ENCODE peak calls at places on chromosomes 3 and 15, in six cellular contexts. One of them, this sample, is unnamed.

GRCh38 chr3:195892355-195893120 is 15.8 kb downstream of the TNK2 start:
- DNase-seq in GM13977: no peak
- DNase-seq in mesothelial cell of epicardium: no peak
- DNase-seq in CD8-positive, alpha-beta T cell: no peak
- DNase-seq in OCI-LY7: no peak
- DNase-seq in PC-9: no peak
- DNase-seq in this sample: no peak

GRCh38 chr3:125141596-125142417 is 70.7 kb downstream of the SLC12A8 start:
- DNase-seq in OCI-LY7: no peak
- DNase-seq in GM13977: peak
- DNase-seq in PC-9: no peak
- DNase-seq in CD8-positive, alpha-beta T cell: peak
- DNase-seq in mesothelial cell of epicardium: no peak
- DNase-seq in this sample: peak

GRCh38 chr15:94174399-94174802 is 57.0 kb upstream of the MCTP2 start:
- DNase-seq in GM13977: peak
- DNase-seq in PC-9: no peak
- DNase-seq in mesothelial cell of epicardium: no peak
- DNase-seq in CD8-positive, alpha-beta T cell: no peak
- DNase-seq in OCI-LY7: peak
- DNase-seq in this sample: peak

GRCh38 chr15:95770191-95770590 is 560.3 kb upstream of the NR2F2 start:
- DNase-seq in PC-9: peak
- DNase-seq in mesothelial cell of epicardium: no peak
- DNase-seq in CD8-positive, alpha-beta T cell: no peak
- DNase-seq in GM13977: no peak
- DNase-seq in OCI-LY7: no peak
- DNase-seq in this sample: no peak

GRCh38 chr3:108834551-108834950 is 12.0 kb downstream of the TRAT1 start:
- DNase-seq in mesothelial cell of epicardium: no peak
- DNase-seq in GM13977: no peak
- DNase-seq in OCI-LY7: no peak
- DNase-seq in PC-9: no peak
- DNase-seq in CD8-positive, alpha-beta T cell: no peak
- DNase-seq in this sample: no peak

GRCh38 chr3:13598926-13599886 is 50.3 kb downstream of the FBLN2 start:
- DNase-seq in GM13977: no peak
- DNase-seq in OCI-LY7: no peak
- DNase-seq in mesothelial cell of epicardium: no peak
- DNase-seq in PC-9: peak
- DNase-seq in CD8-positive, alpha-beta T cell: no peak
- DNase-seq in this sample: no peak

GRCh38 chr15:74179101-74179841 is 5.8 kb downstream of the ISLR start:
- DNase-seq in PC-9: peak
- DNase-seq in GM13977: no peak
- DNase-seq in CD8-positive, alpha-beta T cell: no peak
- DNase-seq in OCI-LY7: no peak
- DNase-seq in mesothelial cell of epicardium: no peak
- DNase-seq in this sample: no peak

GRCh38 chr15:61892140-61892539 is 168.1 kb downstream of the VPS13C start:
- DNase-seq in CD8-positive, alpha-beta T cell: no peak
- DNase-seq in mesothelial cell of epicardium: no peak
- DNase-seq in OCI-LY7: no peak
- DNase-seq in PC-9: no peak
- DNase-seq in GM13977: no peak
- DNase-seq in this sample: no peak

GRCh38 chr15:73637527-73637926 is 4.3 kb upstream of the NPTN start:
- DNase-seq in GM13977: no peak
- DNase-seq in OCI-LY7: no peak
- DNase-seq in mesothelial cell of epicardium: no peak
- DNase-seq in PC-9: no peak
- DNase-seq in CD8-positive, alpha-beta T cell: no peak
- DNase-seq in this sample: no peak

GRCh38 chr15:99566157-99566900 is 545 bp downstream of the MEF2A start:
- DNase-seq in OCI-LY7: peak
- DNase-seq in GM13977: peak
- DNase-seq in CD8-positive, alpha-beta T cell: peak
- DNase-seq in PC-9: peak
- DNase-seq in mesothelial cell of epicardium: peak
- DNase-seq in this sample: peak

GRCh38 chr3:152318512-152318911 is 49.8 kb downstream of the MBNL1 start:
- DNase-seq in CD8-positive, alpha-beta T cell: no peak
- DNase-seq in PC-9: no peak
- DNase-seq in GM13977: no peak
- DNase-seq in OCI-LY7: no peak
- DNase-seq in mesothelial cell of epicardium: no peak
- DNase-seq in this sample: no peak

GRCh38 chr15:81491414-81492101 is 117.5 kb upstream of the TMC3 start:
- DNase-seq in mesothelial cell of epicardium: no peak
- DNase-seq in OCI-LY7: no peak
- DNase-seq in GM13977: no peak
- DNase-seq in CD8-positive, alpha-beta T cell: no peak
- DNase-seq in PC-9: no peak
- DNase-seq in this sample: no peak

GRCh38 chr15:50786871-50787270 is 21.4 kb upstream of the SPPL2A start:
- DNase-seq in PC-9: no peak
- DNase-seq in CD8-positive, alpha-beta T cell: no peak
- DNase-seq in OCI-LY7: no peak
- DNase-seq in mesothelial cell of epicardium: no peak
- DNase-seq in GM13977: no peak
- DNase-seq in this sample: no peak

GRCh38 chr15:42723068-42723467 is 13.9 kb downstream of the CDAN1 start:
- DNase-seq in OCI-LY7: no peak
- DNase-seq in mesothelial cell of epicardium: no peak
- DNase-seq in CD8-positive, alpha-beta T cell: no peak
- DNase-seq in GM13977: no peak
- DNase-seq in PC-9: no peak
- DNase-seq in this sample: no peak

GRCh38 chr3:146831657-146832056 is 226.5 kb upstream of the PLSCR5 start:
- DNase-seq in PC-9: no peak
- DNase-seq in GM13977: no peak
- DNase-seq in OCI-LY7: no peak
- DNase-seq in CD8-positive, alpha-beta T cell: no peak
- DNase-seq in mesothelial cell of epicardium: no peak
- DNase-seq in this sample: no peak

GRCh38 chr3:44045476-44046275 is 196.0 kb upstream of the TOPAZ1 start:
- DNase-seq in OCI-LY7: peak
- DNase-seq in mesothelial cell of epicardium: no peak
- DNase-seq in PC-9: peak
- DNase-seq in GM13977: peak
- DNase-seq in CD8-positive, alpha-beta T cell: no peak
- DNase-seq in this sample: peak

GRCh38 chr15:39585871-39586301 is 5.0 kb downstream of the THBS1 start:
- DNase-seq in PC-9: no peak
- DNase-seq in OCI-LY7: no peak
- DNase-seq in mesothelial cell of epicardium: no peak
- DNase-seq in CD8-positive, alpha-beta T cell: no peak
- DNase-seq in GM13977: no peak
- DNase-seq in this sample: no peak

GRCh38 chr3:149936812-149937230 is 33.9 kb downstream of the PFN2 start:
- DNase-seq in GM13977: peak
- DNase-seq in PC-9: peak
- DNase-seq in CD8-positive, alpha-beta T cell: peak
- DNase-seq in OCI-LY7: peak
- DNase-seq in mesothelial cell of epicardium: no peak
- DNase-seq in this sample: peak

GRCh38 chr15:34436956-34437442 is 609 bp downstream of the GOLGA8A start:
- DNase-seq in CD8-positive, alpha-beta T cell: peak
- DNase-seq in OCI-LY7: no peak
- DNase-seq in mesothelial cell of epicardium: no peak
- DNase-seq in GM13977: peak
- DNase-seq in PC-9: peak
- DNase-seq in this sample: peak

GRCh38 chr3:17218587-17218986 is 333.8 kb downstream of the PLCL2 start:
- DNase-seq in GM13977: no peak
- DNase-seq in OCI-LY7: no peak
- DNase-seq in CD8-positive, alpha-beta T cell: no peak
- DNase-seq in PC-9: no peak
- DNase-seq in mesothelial cell of epicardium: no peak
- DNase-seq in this sample: no peak

GRCh38 chr15:91759560-91759959 is 93.9 kb upstream of the SLCO3A1 start:
- DNase-seq in OCI-LY7: no peak
- DNase-seq in PC-9: no peak
- DNase-seq in mesothelial cell of epicardium: no peak
- DNase-seq in CD8-positive, alpha-beta T cell: no peak
- DNase-seq in GM13977: no peak
- DNase-seq in this sample: no peak

GRCh38 chr15:78220713-78221112 is 13.7 kb downstream of the ACSBG1 start:
- DNase-seq in GM13977: no peak
- DNase-seq in OCI-LY7: no peak
- DNase-seq in mesothelial cell of epicardium: no peak
- DNase-seq in PC-9: no peak
- DNase-seq in CD8-positive, alpha-beta T cell: no peak
- DNase-seq in this sample: no peak
- TF ChIP-seq CTCF in GM13977: no peak
- TF ChIP-seq CTCF in OCI-LY7: no peak
- TF ChIP-seq CTCF in mesothelial cell of epicardium: no peak
- TF ChIP-seq CTCF in PC-9: no peak
- TF ChIP-seq CTCF in CD8-positive, alpha-beta T cell: no peak
- TF ChIP-seq CTCF in this sample: no peak

DNA sequence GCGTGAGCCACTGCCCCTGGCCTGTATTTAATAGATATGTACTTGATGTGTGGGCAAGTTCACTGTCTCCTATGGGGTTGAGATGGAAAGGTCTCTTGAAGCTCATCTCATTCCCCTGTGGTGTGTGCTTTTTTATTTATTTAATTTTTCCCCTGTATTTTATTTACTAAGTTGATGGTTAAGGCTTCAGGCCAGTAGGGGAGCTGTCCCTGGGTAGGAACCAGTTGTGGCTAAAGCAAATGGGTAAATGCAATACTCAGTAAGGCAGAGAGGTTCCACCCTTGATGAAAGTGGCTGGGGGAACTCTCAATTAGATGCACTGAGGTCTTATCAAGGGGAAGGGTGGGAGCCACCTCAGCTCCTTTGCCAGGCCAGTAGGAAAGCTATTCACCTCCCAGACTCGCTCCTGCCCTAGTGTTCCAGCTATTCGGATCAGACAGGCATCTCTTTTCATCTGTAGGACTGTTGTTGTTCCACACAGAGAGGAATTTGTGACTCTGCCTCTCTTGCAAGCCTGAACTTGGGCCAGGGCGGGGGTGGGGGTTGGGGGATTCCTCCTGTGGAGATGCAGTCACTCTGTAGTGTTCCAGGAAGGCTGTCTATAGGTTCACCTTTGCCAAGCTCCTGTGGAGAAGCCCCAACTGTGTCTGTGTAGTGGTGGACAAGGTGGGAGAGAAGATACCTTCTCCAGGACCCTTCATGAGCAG is 26.1 kb downstream of the PCCB start:
- DNase-seq in CD8-positive, alpha-beta T cell: no peak
- DNase-seq in PC-9: no peak
- DNase-seq in mesothelial cell of epicardium: no peak
- DNase-seq in GM13977: no peak
- DNase-seq in OCI-LY7: no peak
- DNase-seq in this sample: no peak
- TF ChIP-seq CTCF in CD8-positive, alpha-beta T cell: no peak
- TF ChIP-seq CTCF in PC-9: no peak
- TF ChIP-seq CTCF in mesothelial cell of epicardium: no peak
- TF ChIP-seq CTCF in GM13977: no peak
- TF ChIP-seq CTCF in OCI-LY7: no peak
- TF ChIP-seq CTCF in this sample: no peak

GRCh38 chr15:38012894-38013293 is 78.5 kb downstream of the TMCO5A start:
- DNase-seq in CD8-positive, alpha-beta T cell: no peak
- DNase-seq in PC-9: no peak
- DNase-seq in mesothelial cell of epicardium: no peak
- DNase-seq in OCI-LY7: peak
- DNase-seq in GM13977: no peak
- DNase-seq in this sample: no peak
- TF ChIP-seq CTCF in CD8-positive, alpha-beta T cell: no peak
- TF ChIP-seq CTCF in PC-9: no peak
- TF ChIP-seq CTCF in mesothelial cell of epicardium: no peak
- TF ChIP-seq CTCF in OCI-LY7: no peak
- TF ChIP-seq CTCF in GM13977: no peak
- TF ChIP-seq CTCF in this sample: no peak

GRCh38 chr3:15303216-15303615 is 29.2 kb downstream of the SH3BP5 start:
- DNase-seq in OCI-LY7: no peak
- DNase-seq in GM13977: no peak
- DNase-seq in PC-9: no peak
- DNase-seq in mesothelial cell of epicardium: no peak
- DNase-seq in CD8-positive, alpha-beta T cell: no peak
- DNase-seq in this sample: no peak

GRCh38 chr3:15306979-15307359 is 25.4 kb downstream of the SH3BP5 start:
- DNase-seq in GM13977: no peak
- DNase-seq in mesothelial cell of epicardium: no peak
- DNase-seq in PC-9: no peak
- DNase-seq in OCI-LY7: no peak
- DNase-seq in CD8-positive, alpha-beta T cell: no peak
- DNase-seq in this sample: no peak

GRCh38 chr3:15303728-15304127 is 28.7 kb downstream of the SH3BP5 start:
- DNase-seq in GM13977: no peak
- DNase-seq in OCI-LY7: no peak
- DNase-seq in CD8-positive, alpha-beta T cell: no peak
- DNase-seq in PC-9: no peak
- DNase-seq in mesothelial cell of epicardium: no peak
- DNase-seq in this sample: no peak

GRCh38 chr3:15307580-15307979 is 24.8 kb downstream of the SH3BP5 start:
- DNase-seq in OCI-LY7: no peak
- DNase-seq in mesothelial cell of epicardium: no peak
- DNase-seq in CD8-positive, alpha-beta T cell: no peak
- DNase-seq in PC-9: no peak
- DNase-seq in GM13977: no peak
- DNase-seq in this sample: no peak

DNA sequence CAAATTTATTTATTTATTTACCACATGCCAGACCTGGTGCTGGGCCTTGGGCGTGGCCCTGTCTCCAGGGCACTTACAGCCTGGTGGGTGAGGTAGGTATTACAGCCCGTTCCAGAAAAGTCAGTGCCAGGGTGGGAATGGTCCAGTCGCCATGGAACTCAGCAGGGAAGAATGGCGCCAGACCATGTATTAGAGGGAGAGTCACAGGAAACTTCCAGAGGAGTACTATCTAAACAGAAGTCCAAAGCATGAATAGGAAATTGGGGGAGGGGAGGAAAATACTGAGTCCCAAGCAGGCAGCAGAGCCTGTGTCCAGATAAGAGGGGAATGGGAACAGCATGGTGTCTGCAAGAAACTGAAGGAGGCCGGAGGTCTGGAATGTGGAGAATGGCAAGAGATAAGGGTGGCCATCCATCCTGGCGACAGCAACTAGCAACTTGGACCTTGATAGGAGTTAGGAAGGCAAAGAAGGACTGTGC is 27.0 kb downstream of the SH3BP5 start:
- DNase-seq in GM13977: no peak
- DNase-seq in PC-9: no peak
- DNase-seq in mesothelial cell of epicardium: no peak
- DNase-seq in CD8-positive, alpha-beta T cell: no peak
- DNase-seq in OCI-LY7: no peak
- DNase-seq in this sample: no peak
- TF ChIP-seq CTCF in GM13977: no peak
- TF ChIP-seq CTCF in PC-9: peak
- TF ChIP-seq CTCF in mesothelial cell of epicardium: peak
- TF ChIP-seq CTCF in CD8-positive, alpha-beta T cell: no peak
- TF ChIP-seq CTCF in OCI-LY7: peak
- TF ChIP-seq CTCF in this sample: no peak

DNA sequence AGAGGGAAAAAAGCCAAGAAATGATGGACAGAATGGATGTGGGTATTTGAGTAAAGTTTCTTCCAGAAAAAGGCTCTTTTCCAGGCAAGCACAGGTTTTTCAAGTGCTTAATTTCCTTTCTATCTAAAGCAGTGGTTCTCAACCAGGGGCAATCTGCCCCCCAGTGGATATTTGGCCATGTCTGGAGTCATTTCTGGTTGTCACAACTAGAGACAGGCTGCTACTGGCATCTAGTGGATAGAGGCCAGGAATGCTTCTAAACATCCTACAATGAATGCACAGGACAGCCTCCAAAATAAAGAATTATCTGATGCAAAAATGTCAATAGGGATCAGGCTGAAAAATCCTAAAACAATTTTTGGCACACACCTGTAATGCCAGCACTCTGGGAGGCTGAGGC is 23.9 kb downstream of the SEC22C start:
- DNase-seq in OCI-LY7: peak
- DNase-seq in CD8-positive, alpha-beta T cell: no peak
- DNase-seq in PC-9: no peak
- DNase-seq in GM13977: no peak
- DNase-seq in mesothelial cell of epicardium: no peak
- DNase-seq in this sample: no peak
- TF ChIP-seq CTCF in OCI-LY7: peak
- TF ChIP-seq CTCF in CD8-positive, alpha-beta T cell: peak
- TF ChIP-seq CTCF in PC-9: peak
- TF ChIP-seq CTCF in GM13977: peak
- TF ChIP-seq CTCF in mesothelial cell of epicardium: no peak
- TF ChIP-seq CTCF in this sample: peak

This sample was measured in GM13976.